ENCODE peak calls at places on chromosome 13, in ten cellular contexts. O is transverse colon, I is AG09319, A is ascending aorta, W is omental fat pad, Q is brain microvascular endothelial cell, B is GM06990, N is endothelial cell, F is A549, L is activated B cell treated with CpG ODN at 0.5 μM for 24 hours. X is an unnamed sample.

GRCh38 chr13:39892731-39893293 is 237.3 kb downstream of the COG6 start:
- DNase-seq in N (no peak), Q (no peak), O (no peak), F (no peak), B (no peak), A (no peak), W (no peak), L (no peak), I (no peak), X (peak; percentile 51)

GRCh38 chr13:20616059-20616797 is 49.3 kb downstream of the IFT88 start:
- DNase-seq in A (no peak), F (no peak), O (no peak), W (no peak), L (no peak), Q (peak; percentile 87), B (no peak), I (peak; percentile 32), N (no peak), X (peak; percentile 54)

GRCh38 chr13:52840066-52840465 is 8.4 kb downstream of the PCDH8 start:
- DNase-seq in Q (no peak), A (no peak), B (no peak), F (no peak), I (no peak), W (no peak), L (no peak), N (no peak), O (no peak), X (no peak)

GRCh38 chr13:38384171-38384570 is 34.5 kb downstream of the UFM1 start:
- DNase-seq in L (no peak), O (no peak), A (no peak), B (no peak), W (no peak), I (no peak), Q (no peak), F (no peak), N (no peak), X (no peak)

GRCh38 chr13:90706631-90707030 is 640.9 kb upstream of the MIR17HG start:
- DNase-seq in O (no peak), N (no peak), Q (no peak), B (no peak), L (no peak), W (no peak), I (no peak), A (no peak), F (no peak), X (no peak)

GRCh38 chr13:20547479-20547908 is 19.5 kb upstream of the IFT88 start:
- DNase-seq in Q (no peak), W (no peak), L (no peak), I (no peak), A (no peak), B (no peak), N (no peak), F (no peak), O (peak; percentile 69), X (no peak)

GRCh38 chr13:74322562-74322961 is 188.4 kb upstream of the KLF12 start:
- DNase-seq in I (no peak), Q (no peak), A (no peak), O (no peak), F (no peak), N (no peak), W (no peak), B (no peak), L (no peak), X (no peak)

GRCh38 chr13:31835932-31836331 is 96.6 kb downstream of the RXFP2 start:
- DNase-seq in A (no peak), W (no peak), L (no peak), Q (peak; percentile 65), B (no peak), N (no peak), O (no peak), I (no peak), F (no peak), X (peak; percentile 74)

GRCh38 chr13:100214886-100215285 is 126.0 kb downstream of the PCCA start:
- DNase-seq in W (no peak), I (no peak), O (no peak), F (peak; percentile 28), A (no peak), N (no peak), L (no peak), Q (peak; percentile 57), B (no peak), X (peak; percentile 72)

GRCh38 chr13:33075996-33076395 is 59.8 kb downstream of the KL start:
- DNase-seq in F (no peak), W (no peak), A (no peak), O (no peak), B (no peak), I (no peak), N (no peak), Q (no peak), L (no peak), X (no peak)

GRCh38 chr13:27966641-27967202 is 2.4 kb downstream of the CDX2 start:
- DNase-seq in A (no peak), B (no peak), L (no peak), F (no peak), N (no peak), W (no peak), O (no peak), I (no peak), Q (no peak), X (no peak)

GRCh38 chr13:97261254-97262015 is 39.3 kb downstream of the MBNL2 start:
- DNase-seq in F (no peak), O (no peak), N (no peak), W (no peak), A (no peak), I (no peak), L (no peak), Q (no peak), B (no peak), X (no peak)

GRCh38 chr13:34357435-34358232 is 539.7 kb downstream of the RFC3 start:
- DNase-seq in B (no peak), N (no peak), L (no peak), F (no peak), W (no peak), Q (peak; percentile 74), O (no peak), A (no peak), I (no peak), X (peak; percentile 67)

GRCh38 chr13:40077396-40078027 is 422.1 kb downstream of the COG6 start:
- DNase-seq in N (no peak), B (no peak), L (no peak), A (peak; percentile 21), F (no peak), Q (no peak), O (no peak), W (no peak), I (no peak), X (no peak)

GRCh38 chr13:43883636-43884035 is 3.9 kb downstream of the LACC1 start:
- DNase-seq in F (no peak), O (no peak), W (no peak), B (no peak), Q (peak; percentile 53), I (no peak), L (no peak), N (no peak), A (no peak), X (no peak)

GRCh38 chr13:61954092-61954491 is 538.4 kb upstream of the PCDH20 start:
- DNase-seq in O (no peak), Q (no peak), A (no peak), W (no peak), L (no peak), F (no peak), B (no peak), I (no peak), N (no peak), X (peak; percentile 23)

GRCh38 chr13:51643114-51643881 is 59.0 kb downstream of the WDFY2 start:
- DNase-seq in A (no peak), N (no peak), I (no peak), W (no peak), Q (peak; percentile 94), B (no peak), L (no peak), O (no peak), F (peak; percentile 16), X (peak; percentile 97)

GRCh38 chr13:60795219-60795618 is 398.2 kb downstream of the TDRD3 start:
- DNase-seq in F (no peak), W (no peak), L (no peak), O (no peak), B (no peak), N (no peak), A (no peak), I (no peak), Q (no peak), X (no peak)

GRCh38 chr13:45468676-45469075 is 3.9 kb downstream of the COG3 start:
- DNase-seq in A (no peak), I (no peak), F (no peak), N (no peak), B (no peak), Q (no peak), O (peak; percentile 20), L (no peak), W (no peak), X (no peak)

GRCh38 chr13:66312312-66313087 is 917.6 kb downstream of the PCDH9 start:
- DNase-seq in I (no peak), W (no peak), A (no peak), N (no peak), B (no peak), F (peak; percentile 17), Q (peak; percentile 92), O (peak; percentile 44), L (no peak), X (peak; percentile 93)

GRCh38 chr13:36675213-36675536 is 1.4 kb downstream of the SERTM1 start:
- DNase-seq in B (no peak), L (no peak), Q (no peak), I (no peak), W (no peak), A (no peak), N (no peak), O (no peak), F (no peak), X (no peak)
- TF ChIP-seq CTCF in B (no peak), L (no peak), Q (no peak), I (no peak), W (no peak), A (no peak), N (no peak), O (no peak), F (no peak), X (no peak)

GRCh38 chr13:95805921-95806320 is 129.0 kb downstream of the DNAJC3 start:
- DNase-seq in W (no peak), L (no peak), N (no peak), O (no peak), F (no peak), Q (no peak), B (no peak), I (no peak), A (no peak), X (no peak)
- TF ChIP-seq CTCF in W (no peak), L (no peak), N (no peak), O (no peak), F (no peak), Q (no peak), B (no peak), I (no peak), A (no peak), X (no peak)

GRCh38 chr13:26605845-26606244 is 48.4 kb downstream of the WASF3 start:
- DNase-seq in I (no peak), B (no peak), N (peak; percentile 20), O (no peak), F (peak; percentile 3), W (no peak), Q (no peak), L (no peak), A (no peak), X (no peak)
- TF ChIP-seq CTCF in I (no peak), B (peak; percentile 22), N (no peak), O (no peak), F (no peak), W (no peak), Q (peak; percentile 29), L (no peak), A (no peak), X (no peak)

GRCh38 chr13:64158910-64159309 is 2743.3 kb upstream of the PCDH20 start:
- DNase-seq in B (no peak), W (no peak), A (no peak), O (no peak), Q (peak; percentile 63), F (no peak), I (no peak), N (no peak), L (no peak), X (peak; percentile 60)

GRCh38 chr13:64154514-64154913 is 2738.9 kb upstream of the PCDH20 start:
- DNase-seq in L (no peak), N (no peak), Q (no peak), F (no peak), O (no peak), B (no peak), W (no peak), A (no peak), I (no peak), X (peak; percentile 55)
- TF ChIP-seq CTCF in L (no peak), N (no peak), Q (no peak), F (no peak), O (no peak), B (no peak), W (no peak), A (no peak), I (no peak), X (peak; percentile 37)